ENCODE peak calls at places on chromosomes 11 and 22, in seven cellular contexts. One of them, this sample, is unnamed.
A peak's percentile ranks its signal among the peaks of the same experiment; 100 is the strongest.

GRCh38 chr11:126468102-126468521 is 112.6 kb downstream of the ST3GAL4 start:
- DNase-seq in MM.1S: no peak
- DNase-seq in neuronal stem cell: no peak
- DNase-seq in SK-N-SH: no peak
- DNase-seq in GM23338: no peak
- DNase-seq in mesenchymal stem cell: no peak
- DNase-seq in OCI-LY7: no peak
- DNase-seq in this sample: no peak

GRCh38 chr11:120603071-120603470 is 91.5 kb downstream of the GRIK4 start:
- DNase-seq in mesenchymal stem cell: no peak
- DNase-seq in GM23338: no peak
- DNase-seq in OCI-LY7: no peak
- DNase-seq in neuronal stem cell: no peak
- DNase-seq in MM.1S: no peak
- DNase-seq in SK-N-SH: no peak
- DNase-seq in this sample: no peak

GRCh38 chr11:4606231-4607015 is 1.6 kb downstream of the TRIM68 start:
- DNase-seq in neuronal stem cell: no peak
- DNase-seq in MM.1S: no peak
- DNase-seq in SK-N-SH: no peak
- DNase-seq in OCI-LY7: no peak
- DNase-seq in mesenchymal stem cell: peak; percentile 1
- DNase-seq in GM23338: no peak
- DNase-seq in this sample: no peak

GRCh38 chr11:70226967-70227366 is 23.9 kb downstream of the FADD start:
- DNase-seq in GM23338: peak; percentile 85
- DNase-seq in mesenchymal stem cell: no peak
- DNase-seq in MM.1S: no peak
- DNase-seq in neuronal stem cell: no peak
- DNase-seq in OCI-LY7: no peak
- DNase-seq in SK-N-SH: peak; percentile 56
- DNase-seq in this sample: peak; percentile 49

GRCh38 chr11:110435780-110436717 is 6.3 kb downstream of the FDX1 start:
- DNase-seq in SK-N-SH: no peak
- DNase-seq in mesenchymal stem cell: peak; percentile 24
- DNase-seq in MM.1S: no peak
- DNase-seq in GM23338: no peak
- DNase-seq in neuronal stem cell: no peak
- DNase-seq in OCI-LY7: peak; percentile 19
- DNase-seq in this sample: no peak

GRCh38 chr11:12724301-12725046 is 50.3 kb downstream of the TEAD1 start:
- DNase-seq in OCI-LY7: no peak
- DNase-seq in neuronal stem cell: no peak
- DNase-seq in SK-N-SH: peak; percentile 48
- DNase-seq in MM.1S: no peak
- DNase-seq in GM23338: peak; percentile 95
- DNase-seq in mesenchymal stem cell: peak; percentile 97
- DNase-seq in this sample: peak; percentile 72

GRCh38 chr11:45289369-45289768 is 3.2 kb upstream of the SYT13 start:
- DNase-seq in MM.1S: no peak
- DNase-seq in OCI-LY7: no peak
- DNase-seq in SK-N-SH: no peak
- DNase-seq in GM23338: no peak
- DNase-seq in mesenchymal stem cell: peak; percentile 73
- DNase-seq in neuronal stem cell: no peak
- DNase-seq in this sample: no peak

GRCh38 chr11:33161120-33162005 is at the start of gene CSTF3:
- DNase-seq in GM23338: peak; percentile 100
- DNase-seq in mesenchymal stem cell: peak; percentile 99
- DNase-seq in MM.1S: peak; percentile 98
- DNase-seq in OCI-LY7: peak; percentile 94
- DNase-seq in SK-N-SH: peak; percentile 93
- DNase-seq in neuronal stem cell: peak; percentile 99
- DNase-seq in this sample: peak; percentile 100

GRCh38 chr11:10581481-10582019 is 13.1 kb upstream of the LYVE1 start:
- DNase-seq in OCI-LY7: no peak
- DNase-seq in neuronal stem cell: no peak
- DNase-seq in GM23338: no peak
- DNase-seq in mesenchymal stem cell: peak; percentile 62
- DNase-seq in SK-N-SH: no peak
- DNase-seq in MM.1S: no peak
- DNase-seq in this sample: no peak

GRCh38 chr11:3879216-3879966 is 23.9 kb downstream of the STIM1 start:
- DNase-seq in neuronal stem cell: no peak
- DNase-seq in MM.1S: peak; percentile 20
- DNase-seq in OCI-LY7: no peak
- DNase-seq in mesenchymal stem cell: no peak
- DNase-seq in SK-N-SH: no peak
- DNase-seq in GM23338: no peak
- DNase-seq in this sample: no peak

GRCh38 chr11:122673706-122674105 is 18.2 kb downstream of the UBASH3B start:
- DNase-seq in SK-N-SH: no peak
- DNase-seq in mesenchymal stem cell: peak; percentile 49
- DNase-seq in neuronal stem cell: no peak
- DNase-seq in OCI-LY7: no peak
- DNase-seq in GM23338: no peak
- DNase-seq in MM.1S: no peak
- DNase-seq in this sample: no peak

GRCh38 chr11:120020981-120021380 is 116.9 kb downstream of the TRIM29 start:
- DNase-seq in MM.1S: no peak
- DNase-seq in mesenchymal stem cell: no peak
- DNase-seq in neuronal stem cell: no peak
- DNase-seq in OCI-LY7: no peak
- DNase-seq in SK-N-SH: peak; percentile 69
- DNase-seq in GM23338: no peak
- DNase-seq in this sample: no peak

GRCh38 chr11:78651923-78652602 is 77.4 kb upstream of the NARS2 start:
- DNase-seq in mesenchymal stem cell: no peak
- DNase-seq in OCI-LY7: no peak
- DNase-seq in neuronal stem cell: no peak
- DNase-seq in SK-N-SH: no peak
- DNase-seq in MM.1S: no peak
- DNase-seq in GM23338: no peak
- DNase-seq in this sample: no peak

GRCh38 chr11:34627197-34627596 is 6.3 kb downstream of the EHF start:
- DNase-seq in SK-N-SH: no peak
- DNase-seq in neuronal stem cell: no peak
- DNase-seq in MM.1S: no peak
- DNase-seq in mesenchymal stem cell: no peak
- DNase-seq in OCI-LY7: no peak
- DNase-seq in GM23338: no peak
- DNase-seq in this sample: no peak

GRCh38 chr22:36351921-36352774 is 35.6 kb downstream of the MYH9 start:
- DNase-seq in neuronal stem cell: no peak
- DNase-seq in OCI-LY7: no peak
- DNase-seq in mesenchymal stem cell: no peak
- DNase-seq in GM23338: no peak
- DNase-seq in SK-N-SH: no peak
- DNase-seq in MM.1S: no peak
- DNase-seq in this sample: no peak

GRCh38 chr11:22433066-22433450 is 94.9 kb downstream of the SLC17A6 start:
- DNase-seq in SK-N-SH: no peak
- DNase-seq in neuronal stem cell: no peak
- DNase-seq in MM.1S: no peak
- DNase-seq in mesenchymal stem cell: no peak
- DNase-seq in OCI-LY7: no peak
- DNase-seq in GM23338: peak; percentile 8
- DNase-seq in this sample: no peak

GRCh38 chr22:47355776-47356432 is 593.5 kb downstream of the TBC1D22A start:
- DNase-seq in SK-N-SH: no peak
- DNase-seq in neuronal stem cell: no peak
- DNase-seq in mesenchymal stem cell: no peak
- DNase-seq in OCI-LY7: no peak
- DNase-seq in GM23338: no peak
- DNase-seq in MM.1S: no peak
- DNase-seq in this sample: no peak

GRCh38 chr22:20429254-20430100 is 8.1 kb downstream of the SCARF2 start:
- DNase-seq in GM23338: peak; percentile 91
- DNase-seq in SK-N-SH: peak; percentile 74
- DNase-seq in neuronal stem cell: peak; percentile 72
- DNase-seq in mesenchymal stem cell: no peak
- DNase-seq in OCI-LY7: peak; percentile 65
- DNase-seq in MM.1S: peak; percentile 74
- DNase-seq in this sample: peak; percentile 87

GRCh38 chr11:2988361-2988762 is 3.8 kb downstream of the NAP1L4 start:
- DNase-seq in OCI-LY7: no peak
- DNase-seq in GM23338: no peak
- DNase-seq in neuronal stem cell: no peak
- DNase-seq in MM.1S: peak; percentile 14
- DNase-seq in SK-N-SH: no peak
- DNase-seq in mesenchymal stem cell: no peak
- DNase-seq in this sample: no peak

GRCh38 chr22:37239336-37240239 is 4.5 kb downstream of the RAC2 start:
- DNase-seq in OCI-LY7: no peak
- DNase-seq in MM.1S: no peak
- DNase-seq in SK-N-SH: peak; percentile 17
- DNase-seq in mesenchymal stem cell: no peak
- DNase-seq in GM23338: no peak
- DNase-seq in neuronal stem cell: no peak
- DNase-seq in this sample: no peak

GRCh38 chr11:70844387-70844786 is 408.0 kb downstream of the SHANK2 start:
- DNase-seq in SK-N-SH: no peak
- DNase-seq in GM23338: no peak
- DNase-seq in neuronal stem cell: no peak
- DNase-seq in OCI-LY7: no peak
- DNase-seq in mesenchymal stem cell: peak; percentile 8
- DNase-seq in MM.1S: no peak
- DNase-seq in this sample: no peak

GRCh38 chr11:9639985-9640384 is 23.9 kb upstream of the SWAP70 start:
- DNase-seq in SK-N-SH: no peak
- DNase-seq in MM.1S: no peak
- DNase-seq in mesenchymal stem cell: no peak
- DNase-seq in neuronal stem cell: no peak
- DNase-seq in OCI-LY7: peak; percentile 41
- DNase-seq in GM23338: no peak
- DNase-seq in this sample: no peak

GRCh38 chr11:67153971-67154370 is 34.9 kb downstream of the KDM2A start:
- DNase-seq in SK-N-SH: no peak
- DNase-seq in neuronal stem cell: no peak
- DNase-seq in mesenchymal stem cell: no peak
- DNase-seq in MM.1S: no peak
- DNase-seq in OCI-LY7: no peak
- DNase-seq in GM23338: no peak
- DNase-seq in this sample: no peak

GRCh38 chr11:75196426-75196825 is 44.1 kb upstream of the TPBGL start:
- DNase-seq in SK-N-SH: no peak
- DNase-seq in OCI-LY7: no peak
- DNase-seq in neuronal stem cell: no peak
- DNase-seq in mesenchymal stem cell: peak; percentile 17
- DNase-seq in GM23338: no peak
- DNase-seq in MM.1S: no peak
- DNase-seq in this sample: no peak

GRCh38 chr11:111514216-111515031 is at the start of gene HOATZ:
- DNase-seq in MM.1S: no peak
- DNase-seq in OCI-LY7: no peak
- DNase-seq in mesenchymal stem cell: peak; percentile 51
- DNase-seq in SK-N-SH: peak; percentile 63
- DNase-seq in neuronal stem cell: peak; percentile 68
- DNase-seq in GM23338: peak; percentile 95
- DNase-seq in this sample: peak; percentile 95

GRCh38 chr11:116693206-116694016 is 79.4 kb downstream of the BUD13 start:
- DNase-seq in SK-N-SH: peak; percentile 10
- DNase-seq in GM23338: no peak
- DNase-seq in MM.1S: no peak
- DNase-seq in OCI-LY7: no peak
- DNase-seq in neuronal stem cell: no peak
- DNase-seq in mesenchymal stem cell: no peak
- DNase-seq in this sample: no peak

DNA sequence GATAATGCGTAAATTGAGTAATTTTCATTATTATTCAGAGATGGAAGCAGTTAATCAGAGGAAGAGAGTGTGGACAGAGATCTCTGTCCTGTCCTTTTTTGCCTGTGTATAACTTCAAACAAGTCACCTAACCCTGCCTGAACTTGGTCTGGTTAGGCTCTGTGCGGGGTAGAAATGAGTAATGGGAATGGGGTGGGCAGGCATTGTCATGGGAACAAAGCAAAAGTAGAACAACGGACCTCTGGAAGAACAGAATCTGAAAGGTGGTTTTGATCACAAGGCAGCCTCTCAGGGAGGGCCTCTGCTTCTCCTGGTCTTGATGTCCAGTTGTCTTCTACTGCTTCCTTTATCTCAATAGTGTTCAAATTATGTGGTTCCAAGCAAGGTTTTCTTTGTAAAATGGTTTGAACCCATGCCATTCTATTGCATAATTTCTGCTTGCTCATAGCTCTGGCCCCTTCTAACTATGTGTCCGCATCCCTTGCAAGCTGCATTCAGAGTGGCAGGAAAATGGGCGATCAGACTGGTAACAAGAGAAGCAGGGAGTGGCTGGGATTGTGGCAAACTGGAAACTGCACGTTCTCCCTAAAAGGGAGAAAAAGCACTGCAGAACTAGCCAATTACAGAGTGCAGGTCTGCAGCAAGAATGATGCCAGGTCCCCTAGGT is 76.1 kb downstream of the PRR5L start:
- DNase-seq in GM23338: no peak
- DNase-seq in MM.1S: no peak
- DNase-seq in OCI-LY7: no peak
- DNase-seq in mesenchymal stem cell: no peak
- DNase-seq in neuronal stem cell: no peak
- DNase-seq in SK-N-SH: no peak
- DNase-seq in this sample: no peak
- H3K4me2 ChIP-seq in GM23338: no peak overlapping the region
- H3K4me2 ChIP-seq in MM.1S: no peak overlapping the region
- H3K4me2 ChIP-seq in OCI-LY7: no peak overlapping the region
- H3K4me2 ChIP-seq in mesenchymal stem cell: no peak overlapping the region
- H3K4me2 ChIP-seq in neuronal stem cell: no peak overlapping the region
- H3K4me2 ChIP-seq in SK-N-SH: no peak overlapping the region
- H3K4me2 ChIP-seq in this sample: no peak overlapping the region

GRCh38 chr11:134068829-134069425 is at the start of gene JAM3:
- DNase-seq in MM.1S: peak; percentile 22
- DNase-seq in SK-N-SH: peak; percentile 100
- DNase-seq in OCI-LY7: peak; percentile 44
- DNase-seq in neuronal stem cell: peak; percentile 92
- DNase-seq in mesenchymal stem cell: peak; percentile 95
- DNase-seq in GM23338: peak; percentile 96
- DNase-seq in this sample: peak; percentile 99
- H3K4me2 ChIP-seq in MM.1S: no peak within 1 kb of the TSS
- H3K4me2 ChIP-seq in SK-N-SH: peak within 1 kb of the TSS; percentile 91
- H3K4me2 ChIP-seq in OCI-LY7: peak within 1 kb of the TSS; percentile 40
- H3K4me2 ChIP-seq in neuronal stem cell: peak within 1 kb of the TSS; percentile 75
- H3K4me2 ChIP-seq in mesenchymal stem cell: peak within 1 kb of the TSS; percentile 72
- H3K4me2 ChIP-seq in GM23338: peak within 1 kb of the TSS; percentile 79
- H3K4me2 ChIP-seq in this sample: peak within 1 kb of the TSS; percentile 76

GRCh38 chr11:20162340-20162739 is 2.1 kb upstream of the DBX1 start:
- DNase-seq in MM.1S: no peak
- DNase-seq in OCI-LY7: no peak
- DNase-seq in neuronal stem cell: no peak
- DNase-seq in mesenchymal stem cell: no peak
- DNase-seq in GM23338: peak; percentile 48
- DNase-seq in SK-N-SH: peak; percentile 20
- DNase-seq in this sample: peak; percentile 54
- H3K4me2 ChIP-seq in MM.1S: no peak overlapping the region
- H3K4me2 ChIP-seq in OCI-LY7: no peak overlapping the region
- H3K4me2 ChIP-seq in neuronal stem cell: peak overlapping the region; percentile 99
- H3K4me2 ChIP-seq in mesenchymal stem cell: no peak overlapping the region
- H3K4me2 ChIP-seq in GM23338: peak overlapping the region; percentile 79
- H3K4me2 ChIP-seq in SK-N-SH: no peak overlapping the region
- H3K4me2 ChIP-seq in this sample: peak overlapping the region; percentile 96

GRCh38 chr11:86182976-86183584 is 61.5 kb upstream of the EED start:
- DNase-seq in OCI-LY7: peak; percentile 11
- DNase-seq in mesenchymal stem cell: no peak
- DNase-seq in GM23338: no peak
- DNase-seq in neuronal stem cell: no peak
- DNase-seq in SK-N-SH: no peak
- DNase-seq in MM.1S: peak; percentile 97
- DNase-seq in this sample: no peak
- H3K4me2 ChIP-seq in OCI-LY7: no peak overlapping the region
- H3K4me2 ChIP-seq in mesenchymal stem cell: no peak overlapping the region
- H3K4me2 ChIP-seq in GM23338: no peak overlapping the region
- H3K4me2 ChIP-seq in neuronal stem cell: no peak overlapping the region
- H3K4me2 ChIP-seq in SK-N-SH: no peak overlapping the region
- H3K4me2 ChIP-seq in MM.1S: peak overlapping the region; percentile 67
- H3K4me2 ChIP-seq in this sample: no peak overlapping the region

This sample was measured in neural progenitor cell.